ENCODE peak calls at places on chromosomes 13 and 19, in four cellular contexts. Z, X, O and U are unnamed samples.

GRCh38 chr13:98706446-98707110 is 45.9 kb downstream of the SLC15A1 start:
- DNase-seq in O (no peak), X (no peak), Z (no peak), U (no peak)

GRCh38 chr19:18141031-18141430 is 11.9 kb upstream of the PIK3R2 start:
- DNase-seq in Z (no peak), O (no peak), X (no peak), U (no peak)

GRCh38 chr19:49664171-49665070 is 1.2 kb downstream of the IRF3 start:
- DNase-seq in X (peak), O (peak), Z (peak), U (peak)

GRCh38 chr19:55358943-55359908 is 3.8 kb downstream of the GARIN5B start:
- DNase-seq in O (no peak), X (no peak), Z (no peak), U (no peak)

GRCh38 chr13:23956106-23956505 is 58.8 kb upstream of the C1QTNF9B start:
- DNase-seq in X (no peak), O (no peak), Z (no peak), U (no peak)

GRCh38 chr19:4095488-4095844 is 28.5 kb downstream of the MAP2K2 start:
- DNase-seq in O (no peak), X (no peak), Z (no peak), U (no peak)

GRCh38 chr19:12126707-12127106 is 13.4 kb downstream of the ZNF20 start:
- DNase-seq in O (no peak), X (no peak), Z (no peak), U (no peak)

GRCh38 chr19:38277549-38277948 is 13.2 kb downstream of the SPINT2 start:
- DNase-seq in Z (no peak), O (no peak), X (no peak), U (no peak)

GRCh38 chr19:3115916-3116602 is 19.8 kb upstream of the GNA15 start:
- DNase-seq in O (no peak), Z (no peak), X (no peak), U (no peak)

GRCh38 chr19:40623403-40624239 is 22.5 kb downstream of the LTBP4 start:
- DNase-seq in O (no peak), Z (peak), X (peak), U (no peak)

GRCh38 chr13:91155512-91156114 is 191.9 kb upstream of the MIR17HG start:
- DNase-seq in O (no peak), Z (no peak), X (no peak), U (no peak)

GRCh38 chr13:20825476-20825875 is 51.7 kb upstream of the EEF1AKMT1 start:
- DNase-seq in Z (no peak), O (no peak), X (no peak), U (no peak)

GRCh38 chr19:49687566-49688316 is 1.7 kb upstream of the ADM5 start:
- DNase-seq in Z (no peak), O (no peak), X (no peak), U (no peak)

GRCh38 chr19:12379732-12380443 is 14.4 kb upstream of the ZNF442 start:
- DNase-seq in O (no peak), Z (no peak), X (no peak), U (no peak)

GRCh38 chr13:48838193-48839000 is 137.3 kb upstream of the FNDC3A start:
- DNase-seq in O (no peak), Z (no peak), X (no peak), U (no peak)

GRCh38 chr13:89076622-89077021 is 1405.5 kb downstream of the SLITRK5 start:
- DNase-seq in Z (no peak), X (no peak), O (no peak), U (no peak)

GRCh38 chr19:44820648-44821609 is 12.0 kb downstream of the BCAM start:
- DNase-seq in O (no peak), X (no peak), Z (no peak), U (no peak)

GRCh38 chr13:102295316-102296048 is 106.4 kb downstream of the FGF14 start:
- DNase-seq in Z (no peak), O (no peak), X (no peak), U (no peak)

GRCh38 chr19:33460221-33460908 is 61.2 kb downstream of the PEPD start:
- DNase-seq in Z (no peak), O (no peak), X (no peak), U (no peak)

GRCh38 chr13:40181203-40181845 is 485.1 kb downstream of the FOXO1 start:
- DNase-seq in X (no peak), O (no peak), Z (no peak), U (no peak)

GRCh38 chr19:1590641-1591397 is 1.8 kb downstream of the MBD3 start:
- DNase-seq in O (peak), X (no peak), Z (no peak), U (no peak)

GRCh38 chr19:39839678-39840327 is 5.8 kb upstream of the DYRK1B start:
- DNase-seq in X (no peak), O (no peak), Z (no peak), U (no peak)